ENCODE peak calls at places on chromosomes 7 and 10, in five cellular contexts. W is heart left ventricle, E is foreskin fibroblast, L is BE2C, K is fibroblast of lung. J is an unnamed sample.

GRCh38 chr10:98667081-98667480 is 220.3 kb upstream of the HPS1 start:
- DNase-seq in W (no peak), E (no peak), L (no peak), K (peak), J (no peak)

GRCh38 chr10:32367793-32368453 is 21.0 kb upstream of the EPC1 start:
- DNase-seq in W (peak), E (peak), L (peak), K (peak), J (no peak)

GRCh38 chr10:132591166-132591971 is 53.8 kb downstream of the INPP5A start:
- DNase-seq in W (peak), E (peak), L (no peak), K (peak), J (peak)

GRCh38 chr7:919114-919442 is 35.4 kb downstream of the ADAP1 start:
- DNase-seq in W (peak), E (no peak), L (no peak), K (no peak), J (no peak)

GRCh38 chr7:80372415-80372814 is 139.4 kb downstream of the GNAT3 start:
- DNase-seq in W (no peak), E (peak), L (no peak), K (peak), J (no peak)

GRCh38 chr7:116271980-116272886 is 61.9 kb downstream of the TES start:
- DNase-seq in W (peak), E (peak), L (no peak), K (peak), J (peak)

GRCh38 chr7:101846800-101847538 is 29.5 kb downstream of the CUX1 start:
- DNase-seq in W (no peak), E (no peak), L (no peak), K (no peak), J (no peak)

GRCh38 chr7:73718905-73719805 is at the start of gene STX1A:
- DNase-seq in W (peak), E (peak), L (peak), K (peak), J (no peak)

GRCh38 chr7:30727061-30727945 is 24.6 kb upstream of the INMT start:
- DNase-seq in W (no peak), E (peak), L (no peak), K (no peak), J (no peak)

GRCh38 chr10:22912763-22913389 is 15.0 kb upstream of the ARMC3 start:
- DNase-seq in W (no peak), E (no peak), L (no peak), K (no peak), J (no peak)

GRCh38 chr7:136869991-136870798 is 1.7 kb downstream of the CHRM2 start:
- DNase-seq in W (peak), E (peak), L (peak), K (peak), J (no peak)
- H3K4me3 ChIP-seq in W (peak), E (peak), L (peak), K (peak), J (peak)

DNA sequence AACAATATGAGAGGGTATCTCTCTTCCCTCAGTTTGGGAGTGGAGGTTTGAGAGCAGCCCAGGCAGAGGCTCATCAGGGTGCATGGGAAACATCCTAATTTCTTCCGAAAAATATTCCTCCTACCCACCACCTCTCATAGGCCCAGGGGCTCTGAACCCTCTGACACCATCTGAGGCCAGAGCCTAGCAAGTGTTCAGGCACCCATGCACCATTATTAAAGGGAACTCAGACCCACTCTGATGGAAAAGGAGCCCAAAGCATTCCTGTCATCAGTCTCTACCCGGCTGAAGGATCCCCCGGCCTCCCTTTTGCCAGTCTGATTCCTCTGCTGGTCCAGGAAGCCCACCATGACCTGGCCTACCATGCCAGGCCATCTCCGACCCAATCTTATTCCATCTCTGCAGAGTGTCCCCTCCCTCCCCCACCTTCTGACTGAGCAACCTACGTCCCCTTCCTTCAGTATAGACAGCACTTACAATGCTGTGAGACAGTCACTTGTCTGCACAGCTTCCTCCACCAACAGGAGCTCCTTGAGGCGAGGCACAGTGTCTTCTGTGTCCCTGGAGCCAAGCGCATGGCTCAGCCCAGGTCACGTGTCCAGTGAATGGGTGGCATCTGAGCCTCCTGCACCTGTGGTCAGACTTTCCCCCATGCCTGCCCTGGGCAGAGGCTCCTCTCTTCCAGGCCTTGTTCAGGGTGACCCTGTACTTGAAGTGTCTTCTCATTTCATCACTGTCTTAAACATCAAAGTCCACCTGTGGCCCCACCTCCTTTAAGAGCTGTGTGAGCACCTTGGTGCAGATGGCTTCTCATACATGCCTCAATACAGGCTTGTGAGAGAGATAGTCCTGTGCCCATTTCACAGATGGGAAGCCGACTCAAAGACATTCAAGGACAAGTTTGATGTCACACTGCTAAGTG is 905 bp upstream of the GPR15LG start:
- DNase-seq in W (no peak), E (no peak), L (no peak), K (no peak), J (no peak)
- H3K4me3 ChIP-seq in W (no peak), E (no peak), L (no peak), K (no peak), J (no peak)

GRCh38 chr10:52649471-52649870 is 123.1 kb downstream of the MBL2 start:
- DNase-seq in W (no peak), E (no peak), L (no peak), K (peak), J (no peak)
- H3K4me3 ChIP-seq in W (no peak), E (no peak), L (no peak), K (no peak), J (no peak)

GRCh38 chr10:490256-490655 is 199.2 kb downstream of the DIP2C start:
- DNase-seq in W (peak), E (no peak), L (no peak), K (peak), J (peak)
- H3K4me3 ChIP-seq in W (no peak), E (no peak), L (no peak), K (no peak), J (no peak)

GRCh38 chr7:92717982-92718716 is 118.2 kb downstream of the CDK6 start:
- DNase-seq in W (peak), E (no peak), L (no peak), K (peak), J (no peak)

GRCh38 chr7:92714767-92715166 is 121.6 kb downstream of the CDK6 start:
- DNase-seq in W (no peak), E (no peak), L (no peak), K (no peak), J (no peak)

GRCh38 chr7:92715963-92716362 is 120.4 kb downstream of the CDK6 start:
- DNase-seq in W (no peak), E (no peak), L (no peak), K (no peak), J (no peak)

GRCh38 chr7:92716825-92717580 is 119.4 kb downstream of the CDK6 start:
- DNase-seq in W (no peak), E (no peak), L (no peak), K (no peak), J (no peak)

GRCh38 chr7:92717601-92717981 is 118.8 kb downstream of the CDK6 start:
- DNase-seq in W (no peak), E (no peak), L (no peak), K (no peak), J (no peak)
- H3K4me3 ChIP-seq in W (peak), E (peak), L (no peak), K (peak), J (no peak)